ENCODE peak calls at places on chromosomes 2 and 18, in five cellular contexts. M, D, G, N and X are unnamed samples.

GRCh38 chr2:120977582-120978358 is 242.1 kb downstream of the GLI2 start:
- DNase-seq in M (no peak), D (no peak), G (no peak), N (no peak), X (no peak)

GRCh38 chr2:121279476-121279875 is 5.5 kb downstream of the TFCP2L1 start:
- DNase-seq in M (no peak), D (no peak), G (no peak), N (no peak), X (no peak)

GRCh38 chr2:119119076-119119710 is 39.4 kb downstream of the C1QL2 start:
- DNase-seq in M (no peak), D (no peak), G (peak), N (no peak), X (no peak)

GRCh38 chr18:76519156-76519549 is 24.1 kb upstream of the ZNF516 start:
- DNase-seq in M (no peak), D (no peak), G (no peak), N (no peak), X (no peak)

GRCh38 chr18:61893304-61893970 is 630 bp upstream of the RNF152 start:
- DNase-seq in M (no peak), D (no peak), G (peak), N (no peak), X (peak)

GRCh38 chr2:54402350-54402749 is 53.8 kb upstream of the SPTBN1 start:
- DNase-seq in M (no peak), D (no peak), G (no peak), N (no peak), X (no peak)

GRCh38 chr18:50649821-50650220 is 89.9 kb downstream of the MAPK4 start:
- DNase-seq in M (no peak), D (no peak), G (no peak), N (no peak), X (no peak)

GRCh38 chr2:39150890-39151497 is 30.1 kb upstream of the SOS1 start:
- DNase-seq in M (no peak), D (no peak), G (no peak), N (no peak), X (no peak)

GRCh38 chr2:63980794-63981193 is 38.4 kb downstream of the VPS54 start:
- DNase-seq in M (no peak), D (no peak), G (no peak), N (no peak), X (no peak)

GRCh38 chr2:129008055-129008880 is 689.6 kb upstream of the HS6ST1 start:
- DNase-seq in M (no peak), D (no peak), G (no peak), N (no peak), X (no peak)

GRCh38 chr2:28658369-28658768 is 93.3 kb upstream of the PPP1CB start:
- DNase-seq in M (no peak), D (no peak), G (no peak), N (no peak), X (no peak)

GRCh38 chr18:31211047-31211446 is 48.4 kb upstream of the DSC1 start:
- DNase-seq in M (no peak), D (no peak), G (no peak), N (no peak), X (no peak)

GRCh38 chr2:84539729-84540128 is 23.4 kb downstream of the DNAH6 start:
- DNase-seq in M (no peak), D (no peak), G (no peak), N (no peak), X (no peak)

GRCh38 chr2:23509593-23510295 is 124.8 kb downstream of the KLHL29 start:
- DNase-seq in M (no peak), D (no peak), G (no peak), N (no peak), X (no peak)

GRCh38 chr2:240922982-240923537 is 16.9 kb downstream of the CROCC2 start:
- DNase-seq in M (no peak), D (no peak), G (no peak), N (no peak), X (no peak)

GRCh38 chr2:85648619-85649018 is 19.4 kb downstream of the SFTPB start:
- DNase-seq in M (no peak), D (no peak), G (no peak), N (peak), X (no peak)

GRCh38 chr2:109615637-109616144 is 1.5 kb downstream of the SOWAHC start:
- DNase-seq in M (no peak), D (no peak), G (no peak), N (no peak), X (no peak)

GRCh38 chr2:198053173-198053572 is 248.8 kb downstream of the PLCL1 start:
- DNase-seq in M (no peak), D (no peak), G (no peak), N (no peak), X (no peak)

GRCh38 chr18:49725809-49726514 is 87.4 kb downstream of the ACAA2 start:
- DNase-seq in M (no peak), D (no peak), G (no peak), N (peak), X (no peak)

GRCh38 chr2:24147364-24147763 is 24.1 kb downstream of the FAM228B start:
- DNase-seq in M (no peak), D (no peak), G (no peak), N (no peak), X (no peak)